ENCODE peak calls at places on chromosomes 11 and 22, in ten cellular contexts. Z is progenitor cell of endocrine pancreas; L is stimulated activated CD8-positive, alpha-beta memory T cell treated with anti-CD3 and anti-CD28 coated beads, Interleukin-4, amount 100 ng/mL, for 48 hours; B is lung microvascular endothelial cell; Y is mesenchymal stem cell; I is adrenal gland; X is stimulated activated naive CD4-positive, alpha-beta T cell; K is activated gamma-delta T cell treated with Interleukin-2 at 50 U/mL for 16 hours; D is HFF-Myc; G is hippocampal formation. W is an unnamed sample.

GRCh38 chr22:19522190-19522880 is 1.9 kb downstream of the CLDN5 start:
- DNase-seq in Z (no peak), L (no peak), B (peak), Y (no peak), I (no peak), X (no peak), K (no peak), D (no peak), G (peak), W (no peak)

GRCh38 chr22:21632237-21632895 is at the start of gene CCDC116:
- DNase-seq in Z (no peak), L (peak), B (no peak), Y (no peak), I (no peak), X (peak), K (peak), D (no peak), G (no peak), W (no peak)

GRCh38 chr11:116925050-116925449 is 87.6 kb upstream of the APOA1 start:
- DNase-seq in Z (no peak), L (no peak), B (no peak), Y (no peak), I (no peak), X (no peak), K (peak), D (no peak), G (no peak), W (no peak)

GRCh38 chr11:69903206-69903605 is 84.0 kb upstream of the FGF3 start:
- DNase-seq in Z (no peak), L (no peak), B (no peak), Y (no peak), I (no peak), X (no peak), K (no peak), D (no peak), G (no peak), W (no peak)

GRCh38 chr11:70544067-70544773 is 145.9 kb downstream of the CTTN start:
- DNase-seq in Z (no peak), L (no peak), B (no peak), Y (no peak), I (no peak), X (no peak), K (no peak), D (no peak), G (no peak), W (no peak)

GRCh38 chr11:94826415-94826814 is 58.3 kb downstream of the AMOTL1 start:
- DNase-seq in Z (no peak), L (no peak), B (no peak), Y (no peak), I (no peak), X (no peak), K (no peak), D (no peak), G (no peak), W (no peak)

GRCh38 chr22:41405588-41405987 is 23.8 kb downstream of the TEF start:
- DNase-seq in Z (no peak), L (peak), B (no peak), Y (no peak), I (no peak), X (no peak), K (no peak), D (no peak), G (no peak), W (no peak)

GRCh38 chr11:69337211-69337721 is 43.3 kb downstream of the MYEOV start:
- DNase-seq in Z (no peak), L (peak), B (no peak), Y (peak), I (peak), X (no peak), K (no peak), D (no peak), G (no peak), W (peak)

GRCh38 chr11:120810251-120810650 is 213.7 kb upstream of the TBCEL start:
- DNase-seq in Z (no peak), L (no peak), B (no peak), Y (peak), I (no peak), X (no peak), K (no peak), D (no peak), G (no peak), W (no peak)

GRCh38 chr22:36981247-36981775 is 37.9 kb downstream of the TST start:
- DNase-seq in Z (no peak), L (no peak), B (no peak), Y (no peak), I (no peak), X (no peak), K (no peak), D (no peak), G (no peak), W (no peak)

GRCh38 chr11:831951-832528 is 712 bp upstream of the CD151 start:
- DNase-seq in Z (no peak), L (no peak), B (no peak), Y (no peak), I (no peak), X (no peak), K (no peak), D (no peak), G (no peak), W (no peak)

GRCh38 chr22:37534445-37534844 is 15.2 kb upstream of the CARD10 start:
- DNase-seq in Z (no peak), L (no peak), B (no peak), Y (no peak), I (no peak), X (no peak), K (no peak), D (no peak), G (no peak), W (no peak)

GRCh38 chr11:122127020-122127419 is 11.0 kb upstream of the BLID start:
- DNase-seq in Z (no peak), L (no peak), B (no peak), Y (no peak), I (no peak), X (no peak), K (no peak), D (no peak), G (no peak), W (no peak)

GRCh38 chr11:33452806-33453205 is 195.6 kb downstream of the HIPK3 start:
- DNase-seq in Z (no peak), L (no peak), B (no peak), Y (peak), I (no peak), X (no peak), K (no peak), D (peak), G (no peak), W (no peak)

GRCh38 chr22:19962246-19962908 is 20.8 kb upstream of the TXNRD2 start:
- DNase-seq in Z (peak), L (peak), B (peak), Y (peak), I (peak), X (peak), K (peak), D (no peak), G (peak), W (no peak)

GRCh38 chr11:103779054-103779453 is 257.4 kb upstream of the DDI1 start:
- DNase-seq in Z (no peak), L (no peak), B (no peak), Y (no peak), I (no peak), X (no peak), K (no peak), D (no peak), G (no peak), W (no peak)

GRCh38 chr11:30567644-30568043 is 18.5 kb downstream of the MPPED2 start:
- DNase-seq in Z (no peak), L (no peak), B (no peak), Y (no peak), I (no peak), X (no peak), K (no peak), D (no peak), G (no peak), W (no peak)

GRCh38 chr11:69344570-69345145 is 50.7 kb downstream of the MYEOV start:
- DNase-seq in Z (no peak), L (peak), B (no peak), Y (no peak), I (peak), X (no peak), K (no peak), D (no peak), G (no peak), W (no peak)

GRCh38 chr22:19565921-19566598 is 41.9 kb upstream of the CLDN5 start:
- DNase-seq in Z (no peak), L (no peak), B (peak), Y (no peak), I (no peak), X (no peak), K (no peak), D (no peak), G (no peak), W (no peak)

GRCh38 chr11:95147364-95147905 is 57.8 kb downstream of the ENDOD1 start:
- DNase-seq in Z (no peak), L (no peak), B (peak), Y (peak), I (peak), X (no peak), K (no peak), D (peak), G (peak), W (no peak)

GRCh38 chr11:383431-383830 is 10.6 kb upstream of the PKP3 start:
- DNase-seq in Z (no peak), L (no peak), B (no peak), Y (no peak), I (no peak), X (no peak), K (no peak), D (no peak), G (no peak), W (no peak)

GRCh38 chr11:44565746-44566558 is 489 bp downstream of the CD82 start:
- DNase-seq in Z (no peak), L (no peak), B (no peak), Y (no peak), I (no peak), X (no peak), K (no peak), D (no peak), G (no peak), W (no peak)